ENCODE peak calls at places on chromosomes 4 and X, in eight cellular contexts. One of them, this sample, is unnamed.

GRCh38 chrX:16138108-16138427 is 14.7 kb downstream of the GRPR start:
- DNase-seq in tibial nerve: no peak
- DNase-seq in IMR-90: no peak
- DNase-seq in stomach: no peak
- DNase-seq in lower leg skin: no peak
- DNase-seq in ovary: no peak
- DNase-seq in right lobe of liver: no peak
- DNase-seq in A549: peak; percentile 27
- DNase-seq in this sample: no peak

GRCh38 chr4:40377462-40378385 is 42.6 kb downstream of the CHRNA9 start:
- DNase-seq in tibial nerve: no peak
- DNase-seq in IMR-90: peak; percentile 27
- DNase-seq in stomach: no peak
- DNase-seq in lower leg skin: peak; percentile 32
- DNase-seq in ovary: no peak
- DNase-seq in right lobe of liver: no peak
- DNase-seq in A549: peak; percentile 22
- DNase-seq in this sample: no peak

GRCh38 chr4:156322592-156322991 is 368.9 kb upstream of the CTSO start:
- DNase-seq in tibial nerve: no peak
- DNase-seq in IMR-90: peak; percentile 90
- DNase-seq in stomach: no peak
- DNase-seq in lower leg skin: no peak
- DNase-seq in ovary: no peak
- DNase-seq in right lobe of liver: no peak
- DNase-seq in A549: no peak
- DNase-seq in this sample: no peak

GRCh38 chrX:124804962-124805361 is 458.6 kb downstream of the SH2D1A start:
- DNase-seq in tibial nerve: no peak
- DNase-seq in IMR-90: no peak
- DNase-seq in stomach: no peak
- DNase-seq in lower leg skin: no peak
- DNase-seq in ovary: no peak
- DNase-seq in right lobe of liver: no peak
- DNase-seq in A549: no peak
- DNase-seq in this sample: no peak

GRCh38 chr4:166777760-166778159 is 456.5 kb downstream of the SPOCK3 start:
- DNase-seq in tibial nerve: no peak
- DNase-seq in IMR-90: no peak
- DNase-seq in stomach: no peak
- DNase-seq in lower leg skin: no peak
- DNase-seq in ovary: no peak
- DNase-seq in right lobe of liver: no peak
- DNase-seq in A549: no peak
- DNase-seq in this sample: no peak

GRCh38 chrX:132501606-132502005 is 12.8 kb upstream of the MBNL3 start:
- DNase-seq in tibial nerve: no peak
- DNase-seq in IMR-90: no peak
- DNase-seq in stomach: no peak
- DNase-seq in lower leg skin: no peak
- DNase-seq in ovary: no peak
- DNase-seq in right lobe of liver: no peak
- DNase-seq in A549: no peak
- DNase-seq in this sample: no peak

GRCh38 chr4:13399257-13399656 is 84.9 kb downstream of the RAB28 start:
- DNase-seq in tibial nerve: no peak
- DNase-seq in IMR-90: peak; percentile 31
- DNase-seq in stomach: no peak
- DNase-seq in lower leg skin: no peak
- DNase-seq in ovary: no peak
- DNase-seq in right lobe of liver: no peak
- DNase-seq in A549: no peak
- DNase-seq in this sample: no peak

GRCh38 chrX:118178450-118178849 is 61.8 kb upstream of the KLHL13 start:
- DNase-seq in tibial nerve: no peak
- DNase-seq in IMR-90: no peak
- DNase-seq in stomach: no peak
- DNase-seq in lower leg skin: no peak
- DNase-seq in ovary: no peak
- DNase-seq in right lobe of liver: no peak
- DNase-seq in A549: no peak
- DNase-seq in this sample: no peak

GRCh38 chrX:107714196-107714811 is 61.3 kb downstream of the TSC22D3 start:
- DNase-seq in tibial nerve: no peak
- DNase-seq in IMR-90: no peak
- DNase-seq in stomach: no peak
- DNase-seq in lower leg skin: peak; percentile 86
- DNase-seq in ovary: no peak
- DNase-seq in right lobe of liver: peak; percentile 50
- DNase-seq in A549: no peak
- DNase-seq in this sample: no peak

GRCh38 chrX:107718156-107718621 is 57.4 kb downstream of the TSC22D3 start:
- DNase-seq in tibial nerve: peak; percentile 95
- DNase-seq in IMR-90: peak; percentile 78
- DNase-seq in stomach: peak; percentile 91
- DNase-seq in lower leg skin: peak; percentile 95
- DNase-seq in ovary: peak; percentile 67
- DNase-seq in right lobe of liver: peak; percentile 83
- DNase-seq in A549: peak; percentile 86
- DNase-seq in this sample: peak; percentile 88

GRCh38 chrX:107716045-107716684 is 59.4 kb downstream of the TSC22D3 start:
- DNase-seq in tibial nerve: no peak
- DNase-seq in IMR-90: peak; percentile 21
- DNase-seq in stomach: no peak
- DNase-seq in lower leg skin: peak; percentile 85
- DNase-seq in ovary: peak; percentile 48
- DNase-seq in right lobe of liver: no peak
- DNase-seq in A549: no peak
- DNase-seq in this sample: peak; percentile 62

GRCh38 chrX:107715331-107716044 is 60.1 kb downstream of the TSC22D3 start:
- DNase-seq in tibial nerve: no peak
- DNase-seq in IMR-90: peak; percentile 23
- DNase-seq in stomach: no peak
- DNase-seq in lower leg skin: peak; percentile 81
- DNase-seq in ovary: no peak
- DNase-seq in right lobe of liver: no peak
- DNase-seq in A549: no peak
- DNase-seq in this sample: peak; percentile 54

DNA sequence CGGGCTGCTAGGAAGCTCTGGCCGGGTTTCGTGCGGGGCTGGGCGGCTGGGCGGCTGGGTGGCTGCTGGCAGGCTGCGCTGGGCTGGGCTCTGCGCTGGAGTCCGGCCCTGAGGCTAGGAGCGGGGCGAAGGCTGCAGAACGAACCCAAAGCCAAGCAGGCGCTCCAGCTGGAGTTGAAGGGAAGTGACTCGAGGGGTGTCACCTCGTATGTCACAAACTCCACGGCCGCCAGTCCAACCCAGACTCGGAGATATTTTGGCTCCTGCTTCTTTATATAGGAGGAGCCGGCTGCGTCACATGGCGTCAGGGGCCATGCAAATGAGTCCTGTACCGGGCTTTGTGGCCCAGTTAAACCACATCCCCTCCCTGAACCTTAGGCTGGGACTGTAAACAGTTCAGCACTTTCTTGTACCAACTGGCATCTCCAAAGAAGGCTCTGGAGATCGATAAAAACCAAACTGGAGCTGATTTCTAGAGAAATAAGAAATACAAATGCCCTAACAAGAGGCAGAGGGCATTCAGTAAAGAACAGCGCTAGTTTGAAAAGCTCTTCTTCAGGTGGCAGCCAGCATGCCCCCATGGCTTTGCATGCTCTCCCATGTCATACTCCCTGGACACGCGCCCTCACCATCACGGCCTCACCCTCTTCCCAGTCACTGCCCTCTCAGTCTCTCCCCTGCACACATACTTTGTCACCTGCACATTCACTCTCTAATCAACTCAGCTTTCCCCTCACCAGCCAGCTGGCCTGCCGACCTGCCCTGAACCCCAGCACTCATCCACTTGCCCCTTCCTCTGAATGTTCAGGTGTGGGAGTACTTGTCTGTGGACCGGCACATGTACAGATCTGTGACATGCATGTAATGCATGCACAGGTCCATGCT is 58.5 kb downstream of the TSC22D3 start:
- DNase-seq in tibial nerve: peak; percentile 92
- DNase-seq in IMR-90: peak; percentile 63
- DNase-seq in stomach: peak; percentile 90
- DNase-seq in lower leg skin: peak; percentile 98
- DNase-seq in ovary: peak; percentile 80
- DNase-seq in right lobe of liver: peak; percentile 90
- DNase-seq in A549: peak; percentile 88
- DNase-seq in this sample: peak; percentile 95
- TF ChIP-seq POLR2A in tibial nerve: peak; percentile 99
- TF ChIP-seq POLR2A in IMR-90: peak; percentile 95
- TF ChIP-seq POLR2A in stomach: peak; percentile 98
- TF ChIP-seq POLR2A in lower leg skin: peak; percentile 95
- TF ChIP-seq POLR2A in ovary: peak; percentile 92
- TF ChIP-seq POLR2A in right lobe of liver: peak; percentile 98
- TF ChIP-seq POLR2A in A549: peak; percentile 76
- TF ChIP-seq POLR2A in this sample: peak; percentile 93

GRCh38 chrX:31337332-31337731 is 265.5 kb upstream of the FTHL17 start:
- DNase-seq in tibial nerve: no peak
- DNase-seq in IMR-90: no peak
- DNase-seq in stomach: no peak
- DNase-seq in lower leg skin: no peak
- DNase-seq in ovary: no peak
- DNase-seq in right lobe of liver: no peak
- DNase-seq in A549: no peak
- DNase-seq in this sample: no peak
- TF ChIP-seq CTCF in tibial nerve: no peak
- TF ChIP-seq CTCF in IMR-90: no peak
- TF ChIP-seq CTCF in stomach: no peak
- TF ChIP-seq CTCF in lower leg skin: no peak
- TF ChIP-seq CTCF in ovary: no peak
- TF ChIP-seq CTCF in right lobe of liver: no peak
- TF ChIP-seq CTCF in A549: no peak
- TF ChIP-seq CTCF in this sample: no peak

DNA sequence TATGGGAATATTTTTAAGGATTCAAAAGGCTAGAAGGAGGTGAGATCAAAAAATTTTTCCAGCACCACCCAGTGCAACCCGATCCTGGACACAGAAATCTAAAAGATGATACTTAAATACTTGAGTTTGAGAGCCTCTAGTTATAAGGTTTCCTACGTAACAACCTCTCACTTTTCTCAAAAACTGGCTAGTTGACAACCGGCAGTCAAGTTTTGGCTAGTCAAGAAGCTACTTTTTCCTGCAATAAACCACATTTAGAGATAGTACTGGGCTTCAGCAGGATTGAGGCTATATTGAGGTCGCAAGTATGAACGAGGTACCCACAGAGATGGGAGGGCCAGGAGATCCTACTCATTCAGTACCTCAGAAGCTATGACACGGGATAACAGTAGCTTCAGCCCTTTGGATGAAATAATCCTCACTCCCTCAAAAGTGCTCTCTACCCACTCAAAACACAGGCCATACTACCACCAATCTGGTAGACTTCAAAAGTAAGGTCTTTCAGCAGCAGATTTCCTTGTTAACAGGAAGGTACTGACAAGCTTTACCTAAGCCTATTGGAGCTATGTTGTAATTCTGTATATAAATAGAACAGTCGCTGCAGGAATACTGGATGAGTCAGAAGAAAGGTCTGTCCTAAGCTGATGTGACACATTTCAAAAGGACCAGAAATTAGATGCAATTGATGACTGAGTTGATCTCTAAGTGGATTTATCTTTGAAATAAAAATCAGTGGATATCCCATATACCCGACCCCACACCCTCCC is 1.5 kb upstream of the TSPAN5 start:
- DNase-seq in tibial nerve: no peak
- DNase-seq in IMR-90: peak; percentile 58
- DNase-seq in stomach: no peak
- DNase-seq in lower leg skin: no peak
- DNase-seq in ovary: no peak
- DNase-seq in right lobe of liver: no peak
- DNase-seq in A549: peak; percentile 36
- DNase-seq in this sample: no peak
- H3K4me3 ChIP-seq in tibial nerve: no peak overlapping the region
- H3K4me3 ChIP-seq in IMR-90: no peak overlapping the region
- H3K4me3 ChIP-seq in stomach: peak overlapping the region; percentile 94
- H3K4me3 ChIP-seq in lower leg skin: no peak overlapping the region
- H3K4me3 ChIP-seq in ovary: no peak overlapping the region
- H3K4me3 ChIP-seq in right lobe of liver: no peak overlapping the region
- H3K4me3 ChIP-seq in A549: no peak overlapping the region
- H3K4me3 ChIP-seq in this sample: peak overlapping the region; percentile 89

GRCh38 chr4:1247811-1248261 is 1.1 kb downstream of the CTBP1 start:
- DNase-seq in tibial nerve: no peak
- DNase-seq in IMR-90: no peak
- DNase-seq in stomach: no peak
- DNase-seq in lower leg skin: peak; percentile 88
- DNase-seq in ovary: no peak
- DNase-seq in right lobe of liver: no peak
- DNase-seq in A549: no peak
- DNase-seq in this sample: peak; percentile 74

GRCh38 chr4:1249148-1249730 is 309 bp upstream of the CTBP1 start:
- DNase-seq in tibial nerve: peak; percentile 66
- DNase-seq in IMR-90: peak; percentile 86
- DNase-seq in stomach: peak; percentile 90
- DNase-seq in lower leg skin: peak; percentile 96
- DNase-seq in ovary: peak; percentile 91
- DNase-seq in right lobe of liver: peak; percentile 90
- DNase-seq in A549: peak; percentile 88
- DNase-seq in this sample: peak; percentile 84

GRCh38 chr4:1249731-1250526 is 999 bp upstream of the CTBP1 start:
- DNase-seq in tibial nerve: no peak
- DNase-seq in IMR-90: no peak
- DNase-seq in stomach: no peak
- DNase-seq in lower leg skin: peak; percentile 91
- DNase-seq in ovary: peak; percentile 68
- DNase-seq in right lobe of liver: peak; percentile 52
- DNase-seq in A549: no peak
- DNase-seq in this sample: peak; percentile 77

GRCh38 chr4:1246901-1247810 is 1.8 kb downstream of the CTBP1 start:
- DNase-seq in tibial nerve: no peak
- DNase-seq in IMR-90: no peak
- DNase-seq in stomach: no peak
- DNase-seq in lower leg skin: peak; percentile 87
- DNase-seq in ovary: peak; percentile 49
- DNase-seq in right lobe of liver: peak; percentile 47
- DNase-seq in A549: no peak
- DNase-seq in this sample: peak; percentile 66

DNA sequence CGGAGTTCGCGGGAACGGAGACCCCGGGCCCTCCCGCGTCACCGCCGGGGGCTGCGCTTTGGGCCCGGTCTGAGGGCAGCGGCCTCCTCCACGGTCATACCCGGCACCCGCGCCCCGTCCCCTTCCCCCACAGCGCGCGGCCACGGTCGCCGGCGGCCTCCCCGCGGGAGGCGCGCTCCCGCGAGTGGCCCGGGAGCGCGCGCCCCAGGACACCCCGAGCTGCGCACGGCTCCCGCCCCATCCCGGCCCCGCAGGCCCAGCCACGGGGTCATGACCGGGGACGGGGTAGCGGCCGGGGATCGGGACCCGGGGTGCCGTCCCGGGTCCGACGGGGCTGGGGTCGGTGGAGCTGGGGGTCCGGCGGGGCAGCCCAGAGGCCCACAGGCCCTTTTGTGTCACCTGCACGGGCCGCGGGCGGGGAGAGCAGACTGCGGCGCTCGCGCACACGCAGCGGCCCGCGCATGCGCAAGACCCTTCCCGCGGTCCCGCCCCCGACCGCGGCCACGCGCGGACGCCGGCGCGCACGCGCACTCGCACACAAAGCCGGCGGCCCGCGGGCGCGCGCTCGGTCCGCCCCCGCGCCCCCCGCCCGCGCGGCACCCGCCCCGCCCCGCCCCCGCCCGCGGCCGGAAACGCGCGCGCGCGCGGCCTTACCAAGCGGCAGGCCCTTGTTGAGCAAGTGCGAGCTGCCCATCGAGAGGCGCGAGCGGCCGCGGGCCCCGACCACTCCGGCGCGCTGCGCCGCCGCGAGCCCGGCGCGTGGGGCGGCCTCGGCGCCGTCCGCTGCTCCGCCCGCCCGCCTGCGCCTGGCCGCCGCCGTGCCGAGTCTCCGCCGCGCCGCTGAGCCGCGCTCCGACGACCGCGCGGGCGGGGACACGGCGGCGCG is at the start of gene CTBP1:
- DNase-seq in tibial nerve: peak; percentile 62
- DNase-seq in IMR-90: peak; percentile 83
- DNase-seq in stomach: peak; percentile 79
- DNase-seq in lower leg skin: peak; percentile 93
- DNase-seq in ovary: peak; percentile 90
- DNase-seq in right lobe of liver: peak; percentile 82
- DNase-seq in A549: peak; percentile 81
- DNase-seq in this sample: peak; percentile 79
- TF ChIP-seq POLR2A in tibial nerve: peak; percentile 58
- TF ChIP-seq POLR2A in IMR-90: peak; percentile 23
- TF ChIP-seq POLR2A in stomach: no peak
- TF ChIP-seq POLR2A in lower leg skin: peak; percentile 49
- TF ChIP-seq POLR2A in ovary: peak; percentile 59
- TF ChIP-seq POLR2A in right lobe of liver: peak; percentile 80
- TF ChIP-seq POLR2A in A549: peak; percentile 49
- TF ChIP-seq POLR2A in this sample: no peak

This sample was measured in suprapubic skin.